ENCODE peak calls at places on chromosomes 16 and 17, in five cellular contexts. A is K562, B is SK-N-SH, E is GM12878, J is HepG2. M is an unnamed sample.

GRCh38 chr16:10128397-10129258 is 53.6 kb downstream of the GRIN2A start:
- DNase-seq in E (no peak), J (no peak), A (no peak), B (no peak), M (no peak)

GRCh38 chr17:63974594-63975192 is 2.0 kb upstream of the SCN4A start:
- DNase-seq in B (no peak), J (no peak), E (no peak), A (no peak), M (peak)

GRCh38 chr17:64118452-64118979 is 11.4 kb downstream of the ERN1 start:
- DNase-seq in J (no peak), E (no peak), B (no peak), A (peak), M (no peak)

GRCh38 chr17:70184770-70185169 is 15.4 kb downstream of the KCNJ2 start:
- DNase-seq in B (no peak), A (no peak), J (no peak), E (no peak), M (no peak)

GRCh38 chr16:57590654-57591085 is 37.8 kb upstream of the ADGRG1 start:
- DNase-seq in A (peak), E (no peak), J (peak), B (no peak), M (peak)

GRCh38 chr16:4506450-4506849 is 30.3 kb downstream of the HMOX2 start:
- DNase-seq in B (peak), A (peak), J (peak), E (peak), M (peak)

GRCh38 chr16:57774886-57775285 is 27.4 kb downstream of the KIFC3 start:
- DNase-seq in E (no peak), J (no peak), A (no peak), B (no peak), M (no peak)

GRCh38 chr16:48628359-48628985 is 18.5 kb upstream of the N4BP1 start:
- DNase-seq in J (no peak), B (no peak), A (no peak), E (no peak), M (no peak)

GRCh38 chr16:64137976-64138375 is 983.9 kb downstream of the CDH11 start:
- DNase-seq in E (no peak), B (no peak), J (no peak), A (no peak), M (no peak)

GRCh38 chr16:4372578-4373355 is 1.1 kb downstream of the VASN start:
- DNase-seq in J (peak), E (no peak), B (peak), A (no peak), M (no peak)

GRCh38 chr16:50665128-50665878 is 15.8 kb downstream of the SNX20 start:
- DNase-seq in E (no peak), B (peak), J (peak), A (peak), M (peak)

GRCh38 chr17:3894927-3895343 is 2.1 kb upstream of the CAMKK1 start:
- DNase-seq in B (no peak), A (no peak), E (no peak), J (no peak), M (no peak)

GRCh38 chr17:73462830-73463229 is 151.0 kb upstream of the CDC42EP4 start:
- DNase-seq in A (no peak), J (no peak), B (no peak), E (no peak), M (no peak)

GRCh38 chr16:27293343-27293742 is 20.4 kb upstream of the IL4R start:
- DNase-seq in E (no peak), B (no peak), A (no peak), J (no peak), M (no peak)

GRCh38 chr17:41751288-41751687 is 16.8 kb upstream of the HAP1 start:
- DNase-seq in J (no peak), E (no peak), A (no peak), B (no peak), M (no peak)

GRCh38 chr17:7144203-7144602 is 29.6 kb upstream of the ASGR2 start:
- DNase-seq in J (no peak), B (no peak), A (no peak), E (no peak), M (no peak)

GRCh38 chr16:1079341-1079740 is 6.8 kb downstream of the SSTR5 start:
- DNase-seq in J (no peak), E (no peak), B (no peak), A (no peak), M (no peak)

GRCh38 chr17:38587956-38588771 is 17.6 kb downstream of the SRCIN1 start:
- DNase-seq in J (no peak), B (no peak), A (no peak), E (no peak), M (no peak)

GRCh38 chr16:49552273-49552928 is 178.8 kb downstream of the C16orf78 start:
- DNase-seq in E (no peak), J (no peak), A (no peak), B (no peak), M (no peak)

GRCh38 chr17:17156107-17156506 is 50.0 kb downstream of the PLD6 start:
- DNase-seq in B (no peak), J (no peak), E (no peak), A (no peak), M (no peak)

GRCh38 chr17:62740066-62740465 is 68.0 kb downstream of the MARCHF10 start:
- DNase-seq in A (no peak), J (no peak), E (no peak), B (no peak), M (no peak)

GRCh38 chr16:80683646-80684045 is 120.8 kb downstream of the CDYL2 start:
- DNase-seq in A (no peak), E (no peak), J (no peak), B (no peak), M (no peak)

GRCh38 chr16:82703156-82703555 is 76.4 kb downstream of the CDH13 start:
- DNase-seq in A (no peak), E (no peak), B (no peak), J (no peak), M (no peak)

GRCh38 chr16:8905168-8905762 is 23.1 kb downstream of the LITAFD start:
- DNase-seq in B (peak), A (no peak), J (peak), E (no peak), M (peak)

GRCh38 chr16:24611310-24611709 is 71.9 kb downstream of the RBBP6 start:
- DNase-seq in A (no peak), B (no peak), J (no peak), E (no peak), M (no peak)

GRCh38 chr17:68389041-68389440 is 68.3 kb downstream of the WIPI1 start:
- DNase-seq in J (no peak), A (no peak), E (no peak), B (no peak), M (no peak)

GRCh38 chr16:2090819-2091721 is 43.3 kb downstream of the TSC2 start:
- DNase-seq in J (no peak), A (peak), B (peak), E (no peak), M (peak)

GRCh38 chr17:41519501-41520224 is 973 bp upstream of the KRT15 start:
- DNase-seq in B (no peak), J (no peak), A (peak), E (no peak), M (no peak)

GRCh38 chr17:41957058-41957868 is 9.3 kb upstream of the CNP start:
- DNase-seq in J (peak), E (no peak), B (no peak), A (no peak), M (no peak)

GRCh38 chr17:44137891-44138709 is 3.6 kb upstream of the HROB start:
- DNase-seq in J (peak), E (no peak), B (peak), A (peak), M (peak)

GRCh38 chr17:7932949-7933348 is 943 bp downstream of the CNTROB start:
- DNase-seq in E (no peak), J (peak), B (no peak), A (peak), M (no peak)

GRCh38 chr16:3655030-3655790 is 719 bp downstream of the DNASE1 start:
- DNase-seq in E (no peak), A (no peak), J (no peak), B (peak), M (no peak)

DNA sequence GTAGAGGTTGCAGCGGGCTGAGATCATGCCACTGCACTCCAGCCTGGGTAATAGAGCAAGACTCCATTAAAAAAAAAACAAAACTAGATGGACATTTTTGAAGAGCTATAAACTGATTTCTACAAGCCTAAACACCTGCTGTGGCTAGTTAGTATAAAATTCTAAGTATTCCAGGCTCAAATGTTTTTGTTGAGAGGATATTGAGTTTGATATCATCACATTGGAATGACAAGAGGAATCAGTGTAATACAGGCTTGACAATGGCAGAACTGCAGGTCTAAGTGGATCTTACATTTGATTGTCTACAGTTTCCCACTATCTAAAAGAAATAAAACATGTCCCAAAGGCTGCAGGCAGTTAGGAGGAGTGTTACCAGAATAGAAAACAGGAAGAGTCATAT is 23.9 kb upstream of the DLX3 start:
- DNase-seq in E (no peak), A (no peak), B (no peak), J (no peak), M (no peak)
- H3K27ac ChIP-seq in E (no peak), A (no peak), B (no peak), J (no peak), M (no peak)

GRCh38 chr17:28985950-28986713 is 19.7 kb downstream of the SEZ6 start:
- DNase-seq in B (no peak), E (no peak), A (no peak), J (no peak), M (no peak)
- TF ChIP-seq ZBTB33 in B (no peak), E (no peak), A (no peak), J (no peak), M (no peak)

GRCh38 chr16:84753412-84754325 is 53.9 kb downstream of the USP10 start:
- DNase-seq in A (no peak), J (no peak), E (no peak), B (no peak), M (no peak)

GRCh38 chr16:84752600-84752999 is 52.8 kb downstream of the USP10 start:
- DNase-seq in J (no peak), A (no peak), E (no peak), B (no peak), M (no peak)

GRCh38 chr16:84756830-84757229 is 57.0 kb downstream of the USP10 start:
- DNase-seq in B (no peak), J (no peak), A (no peak), E (no peak), M (no peak)

GRCh38 chr16:84755004-84755672 is 55.3 kb downstream of the USP10 start:
- DNase-seq in A (no peak), B (no peak), J (no peak), E (no peak), M (no peak)

DNA sequence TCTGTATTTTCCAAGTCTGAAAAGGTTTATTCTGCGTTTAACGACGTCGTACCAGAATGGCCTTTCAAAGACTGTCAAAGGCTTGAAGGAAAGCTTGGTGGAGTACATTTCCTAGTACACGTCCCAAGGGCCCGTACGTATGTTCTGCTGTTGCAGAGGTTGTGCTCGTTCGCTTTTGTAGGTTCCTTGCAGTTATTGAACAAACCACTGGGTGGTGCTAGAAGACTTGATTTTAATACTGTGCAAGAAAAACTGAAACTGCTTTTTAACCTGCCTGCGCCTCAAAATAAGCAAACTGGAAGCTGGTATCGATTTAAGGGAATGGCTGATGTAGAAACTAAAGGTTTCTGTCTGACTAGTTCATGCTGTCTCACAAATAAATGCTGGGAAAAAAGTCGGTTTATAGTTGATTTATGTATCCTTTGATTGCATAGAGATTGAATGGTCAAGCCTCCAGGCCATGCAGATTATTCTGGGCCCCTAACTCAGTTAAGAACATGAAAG is 54.6 kb downstream of the USP10 start:
- DNase-seq in J (peak), E (peak), B (peak), A (peak), M (peak)
- H3K27ac ChIP-seq in J (no peak), E (peak), B (no peak), A (no peak), M (no peak)

DNA sequence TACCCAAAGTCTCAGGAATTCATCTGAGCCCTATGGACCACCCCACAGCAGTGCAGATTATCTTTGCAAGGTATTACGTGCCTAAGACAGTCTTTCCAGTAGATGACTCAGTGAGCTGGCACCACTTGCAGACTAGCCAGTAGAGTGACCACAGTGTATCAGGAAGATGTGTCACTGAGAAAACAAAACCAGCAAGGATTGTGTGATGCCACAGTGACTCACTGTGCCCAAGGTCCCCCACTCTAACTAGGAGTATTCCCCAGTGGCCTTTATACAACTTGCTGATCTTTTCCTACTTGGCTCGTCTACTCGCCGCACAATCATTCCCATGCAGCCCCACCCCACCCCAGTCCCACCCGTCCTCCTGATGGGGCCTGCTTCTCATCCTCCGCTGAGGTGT is 26.8 kb upstream of the PRKCA start:
- DNase-seq in E (no peak), J (peak), B (no peak), A (no peak), M (peak)
- TF ChIP-seq ZBTB33 in E (no peak), J (no peak), B (peak), A (no peak), M (peak)

DNA sequence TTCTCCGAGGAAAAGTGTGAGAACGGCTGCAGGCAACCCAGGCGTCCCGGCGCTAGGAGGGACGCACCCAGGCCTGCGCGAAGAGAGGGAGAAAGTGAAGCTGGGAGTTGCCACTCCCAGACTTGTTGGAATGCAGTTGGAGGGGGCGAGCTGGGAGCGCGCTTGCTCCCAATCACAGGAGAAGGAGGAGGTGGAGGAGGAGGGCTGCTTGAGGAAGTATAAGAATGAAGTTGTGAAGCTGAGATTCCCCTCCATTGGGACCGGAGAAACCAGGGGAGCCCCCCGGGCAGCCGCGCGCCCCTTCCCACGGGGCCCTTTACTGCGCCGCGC is at the start of gene ERBB2:
- DNase-seq in B (no peak), J (peak), A (no peak), E (no peak), M (peak)
- H3K27ac ChIP-seq in B (no peak), J (peak), A (no peak), E (no peak), M (peak)

M was measured in HCT116.